ENCODE peak calls at places on chromosomes 4 and X, in eight cellular contexts. K, P, M, D, N, Y, H and C are unnamed samples. For H3K9me3, the result is how much of the 10 kb centered on the place peaks cover.

GRCh38 chrX:15301924-15302323 is 13.5 kb downstream of the ASB11 start:
- DNase-seq in D (no peak), H (peak), Y (no peak), P (peak), M (no peak), N (no peak), K (no peak), C (peak)

GRCh38 chrX:107834273-107835201 is 8.9 kb downstream of the MID2 start:
- DNase-seq in N (no peak), M (no peak), H (no peak), D (no peak), P (no peak), K (no peak), Y (no peak), C (no peak)

GRCh38 chrX:9646471-9647038 is 119.1 kb downstream of the GPR143 start:
- DNase-seq in N (no peak), Y (no peak), D (no peak), P (no peak), H (no peak), K (no peak), M (no peak), C (no peak)

GRCh38 chr4:71266090-71266794 is 72.6 kb upstream of the SLC4A4 start:
- DNase-seq in Y (no peak), D (no peak), M (no peak), P (no peak), H (no peak), N (no peak), K (no peak), C (no peak)

GRCh38 chr4:39233114-39233513 is 50.8 kb downstream of the WDR19 start:
- DNase-seq in Y (no peak), M (no peak), H (no peak), D (no peak), P (no peak), K (no peak), N (no peak), C (no peak)

GRCh38 chrX:31154941-31155340 is 83.1 kb upstream of the FTHL17 start:
- DNase-seq in Y (no peak), M (no peak), D (no peak), P (no peak), N (no peak), H (no peak), K (no peak), C (no peak)

GRCh38 chr4:156497486-156497885 is 474.1 kb downstream of the PDGFC start:
- DNase-seq in Y (no peak), H (no peak), D (no peak), N (no peak), M (no peak), P (no peak), K (no peak), C (no peak)

GRCh38 chr4:183532823-183533222 is 28.0 kb downstream of the ING2 start:
- DNase-seq in N (no peak), P (no peak), D (no peak), Y (no peak), M (no peak), K (no peak), H (no peak), C (no peak)

GRCh38 chr4:19693949-19694597 is 557.6 kb upstream of the SLIT2 start:
- DNase-seq in P (no peak), M (no peak), N (no peak), H (no peak), K (no peak), D (no peak), Y (no peak), C (no peak)

GRCh38 chr4:1961563-1961962 is 47.2 kb downstream of the NELFA start:
- DNase-seq in P (no peak), N (no peak), H (no peak), M (no peak), Y (no peak), K (no peak), D (no peak), C (no peak)

GRCh38 chrX:155065035-155065734 is 5.8 kb downstream of the CMC4 start:
- DNase-seq in P (no peak), D (no peak), Y (no peak), N (no peak), H (no peak), K (no peak), M (no peak), C (no peak)

GRCh38 chr4:175330652-175331051 is 412.5 kb downstream of the ADAM29 start:
- DNase-seq in P (no peak), K (no peak), Y (no peak), D (no peak), H (no peak), M (no peak), N (no peak), C (no peak)

GRCh38 chr4:70183168-70183939 is 12.2 kb upstream of the ODAM start:
- DNase-seq in Y (no peak), K (peak), D (no peak), M (no peak), H (no peak), P (peak), N (no peak), C (peak)

GRCh38 chr4:55491486-55491885 is 55.2 kb downstream of the CLOCK start:
- DNase-seq in M (no peak), K (no peak), P (no peak), N (no peak), Y (no peak), D (no peak), H (no peak), C (no peak)

GRCh38 chr4:105092356-105092755 is 54.3 kb upstream of the TET2 start:
- DNase-seq in N (no peak), P (peak), Y (no peak), D (no peak), H (no peak), K (no peak), M (no peak), C (no peak)

GRCh38 chr4:109094061-109094460 is 208.4 kb downstream of the COL25A1 start:
- DNase-seq in M (no peak), P (no peak), H (no peak), Y (no peak), N (no peak), D (no peak), K (no peak), C (no peak)

GRCh38 chrX:126723881-126724280 is 95.6 kb upstream of the PRR32 start:
- DNase-seq in M (no peak), Y (no peak), D (no peak), P (no peak), H (no peak), K (no peak), N (no peak), C (no peak)

GRCh38 chrX:121208563-121208962 is 161.2 kb downstream of the GLUD2 start:
- DNase-seq in H (no peak), D (no peak), P (no peak), K (no peak), Y (no peak), N (no peak), M (no peak), C (no peak)

GRCh38 chr4:153649572-153649991 is 34.5 kb upstream of the TLR2 start:
- DNase-seq in K (peak), Y (no peak), H (no peak), D (no peak), M (no peak), N (no peak), P (no peak), C (no peak)

GRCh38 chrX:19332983-19333382 is 10.7 kb upstream of the PDHA1 start:
- DNase-seq in Y (no peak), D (no peak), M (no peak), K (no peak), P (no peak), H (no peak), N (no peak), C (no peak)

GRCh38 chr4:112119358-112119783 is 25.9 kb upstream of the FAM241A start:
- DNase-seq in M (no peak), N (no peak), P (no peak), D (no peak), Y (no peak), H (no peak), K (no peak), C (no peak)

GRCh38 chr4:3041192-3042142 is 32.9 kb downstream of the HTT-AS start:
- DNase-seq in D (no peak), P (peak), N (no peak), K (no peak), M (no peak), Y (peak), H (peak), C (peak)

GRCh38 chr4:25568788-25569231 is 86.8 kb upstream of the SLC34A2 start:
- DNase-seq in Y (no peak), P (peak), K (no peak), M (no peak), H (no peak), N (no peak), D (no peak), C (peak)

GRCh38 chrX:47446971-47447370 is 36.1 kb downstream of the ZNF41 start:
- DNase-seq in D (no peak), H (no peak), Y (no peak), N (no peak), P (no peak), M (no peak), K (no peak), C (no peak)
- H3K9me3 ChIP-seq in D (under half), H (under half), Y (under half), N (under half), P (under half), M (under half), K (under half), C (under half)

DNA sequence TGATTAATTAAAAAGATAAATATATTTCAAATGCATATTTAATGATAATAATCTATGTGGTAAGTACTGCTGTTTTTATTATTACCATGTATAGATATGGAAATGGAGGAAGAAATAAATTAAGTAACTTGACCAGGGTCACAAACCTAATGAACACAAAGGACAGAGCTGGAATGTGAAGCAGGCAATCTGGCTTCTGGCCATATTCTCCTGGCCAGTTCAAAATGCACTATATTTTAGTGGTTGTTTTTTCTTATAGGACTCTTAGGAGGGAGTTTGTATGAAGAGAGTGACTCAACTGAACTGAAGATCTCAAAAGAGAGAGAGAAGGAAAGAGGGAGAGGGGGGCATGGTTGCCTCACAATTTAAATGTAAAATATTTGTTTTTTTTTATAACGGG is 1197.2 kb downstream of the TECRL start:
- DNase-seq in N (no peak), H (no peak), K (no peak), Y (no peak), P (no peak), M (no peak), D (no peak), C (no peak)
- H3K9me3 ChIP-seq in N (under half), H (under half), K (under half), Y (under half), P (under half), M (under half), D (under half), C (under half)

DNA sequence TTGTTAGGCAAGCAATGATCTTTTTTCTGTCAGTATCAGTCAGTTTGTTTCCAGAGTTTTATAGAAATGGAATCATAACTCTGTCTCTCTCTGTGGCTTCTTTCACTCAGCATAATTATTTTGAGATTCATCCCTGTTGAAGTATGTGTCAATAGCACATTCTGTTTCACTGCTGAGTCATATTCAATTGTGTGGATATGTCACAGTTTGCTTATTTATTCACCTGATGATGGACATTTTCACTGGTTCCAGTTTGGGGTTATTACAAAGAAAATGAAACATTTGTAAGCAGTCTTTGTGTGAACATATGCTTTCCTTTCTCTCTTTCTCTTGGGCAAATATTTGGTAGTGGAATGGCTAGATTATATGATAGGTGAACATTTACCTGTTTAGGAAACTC is 10.2 kb upstream of the ZNF718 start:
- DNase-seq in Y (no peak), N (no peak), M (no peak), K (no peak), P (no peak), H (no peak), D (no peak), C (no peak)
- H3K9me3 ChIP-seq in Y (under half), N (under half), M (under half), K (under half), P (under half), H (under half), D (under half), C (under half)

DNA sequence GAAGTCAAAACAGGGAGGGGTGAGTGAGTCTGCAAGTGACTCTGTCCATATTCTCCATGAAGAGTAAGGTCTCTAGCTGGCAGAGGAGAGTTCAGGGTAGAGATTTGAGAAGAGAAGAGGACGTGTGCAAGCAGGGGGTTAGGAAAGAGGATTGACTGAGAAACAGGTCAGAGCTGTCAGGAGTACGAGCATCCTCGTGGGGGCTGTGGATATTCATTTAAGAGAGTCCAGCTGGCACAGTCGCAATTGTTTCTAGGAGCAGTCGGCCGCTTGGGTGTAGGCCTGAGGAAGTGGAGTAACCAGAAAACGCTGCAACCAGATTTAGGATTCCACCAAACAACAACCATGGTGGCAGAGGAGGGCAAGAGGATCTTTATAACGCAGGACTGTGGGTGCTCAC is 27.9 kb downstream of the PROM1 start:
- DNase-seq in M (no peak), D (no peak), K (no peak), N (no peak), Y (no peak), H (no peak), P (no peak), C (no peak)
- H3K9me3 ChIP-seq in M (under half), D (under half), K (under half), N (under half), Y (under half), H (under half), P (under half), C (under half)

GRCh38 chrX:88886908-88887307 is 139.9 kb downstream of the CPXCR1 start:
- DNase-seq in Y (no peak), P (no peak), K (no peak), D (no peak), M (no peak), N (no peak), H (no peak), C (no peak)
- H3K9me3 ChIP-seq in Y (under half), P (under half), K (under half), D (under half), M (under half), N (under half), H (under half), C (under half)

DNA sequence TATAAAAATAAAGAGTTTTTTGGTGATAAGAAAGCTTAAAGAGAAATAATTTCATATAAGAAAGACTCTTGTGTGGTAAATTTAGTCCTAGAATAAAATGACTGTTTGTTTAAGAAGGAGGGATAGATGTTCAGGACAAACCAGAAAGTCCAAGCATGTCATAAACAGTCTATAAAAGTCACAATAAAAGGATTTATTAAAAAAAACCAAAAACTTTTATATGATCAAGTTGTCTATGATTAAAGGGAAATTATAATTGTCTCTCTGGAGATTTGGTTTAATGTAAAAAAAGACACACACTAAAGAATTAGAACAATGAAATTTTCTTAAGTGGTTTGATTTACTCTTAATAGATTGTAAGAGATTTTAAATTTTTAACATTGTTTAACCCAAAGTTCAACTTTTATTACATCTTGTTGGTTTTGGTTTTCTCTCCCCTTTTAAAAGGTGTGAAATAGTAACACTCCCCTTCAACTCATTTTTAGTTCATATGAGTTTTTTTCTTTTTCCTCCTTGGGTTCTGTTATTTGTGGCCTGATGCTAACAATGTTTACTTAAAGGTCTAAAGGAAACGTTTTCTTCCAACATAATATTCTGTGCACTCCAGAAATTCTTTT is 89.7 kb downstream of the PDHA2 start:
- DNase-seq in Y (no peak), D (no peak), N (no peak), H (no peak), K (no peak), P (no peak), M (no peak), C (no peak)
- H3K9me3 ChIP-seq in Y (under half), D (under half), N (under half), H (under half), K (under half), P (under half), M (under half), C (under half)

DNA sequence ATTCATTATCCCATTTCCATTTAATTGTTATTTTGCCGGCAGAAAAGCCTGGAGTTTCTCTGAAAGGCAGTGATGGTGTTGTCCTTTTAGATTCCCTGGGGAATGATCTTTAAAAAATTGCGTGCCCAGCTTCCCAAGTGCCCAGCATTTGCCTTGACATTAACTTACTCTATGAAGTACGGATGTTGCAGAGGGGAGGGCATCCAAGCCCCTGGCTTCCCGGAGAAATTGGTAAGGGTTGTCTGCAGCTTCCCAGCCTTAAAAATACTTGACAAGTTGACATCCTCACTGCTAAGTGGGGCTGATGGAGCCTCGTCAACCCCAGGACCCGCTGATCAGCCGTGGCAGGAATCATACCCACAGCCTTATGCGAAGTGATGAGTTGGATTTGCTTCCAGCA is 244.1 kb downstream of the CRLF2 start:
- DNase-seq in H (no peak), D (no peak), N (no peak), P (no peak), M (no peak), Y (no peak), K (no peak), C (no peak)
- H3K9me3 ChIP-seq in H (under half), D (under half), N (under half), P (under half), M (under half), Y (under half), K (under half), C (under half)

GRCh38 chr4:142656178-142656577 is 189.9 kb downstream of the INPP4B start:
- DNase-seq in H (no peak), D (no peak), Y (no peak), K (peak), P (no peak), M (peak), N (no peak), C (no peak)
- H3K9me3 ChIP-seq in H (under half), D (under half), Y (under half), K (under half), P (under half), M (half or more), N (under half), C (under half)

DNA sequence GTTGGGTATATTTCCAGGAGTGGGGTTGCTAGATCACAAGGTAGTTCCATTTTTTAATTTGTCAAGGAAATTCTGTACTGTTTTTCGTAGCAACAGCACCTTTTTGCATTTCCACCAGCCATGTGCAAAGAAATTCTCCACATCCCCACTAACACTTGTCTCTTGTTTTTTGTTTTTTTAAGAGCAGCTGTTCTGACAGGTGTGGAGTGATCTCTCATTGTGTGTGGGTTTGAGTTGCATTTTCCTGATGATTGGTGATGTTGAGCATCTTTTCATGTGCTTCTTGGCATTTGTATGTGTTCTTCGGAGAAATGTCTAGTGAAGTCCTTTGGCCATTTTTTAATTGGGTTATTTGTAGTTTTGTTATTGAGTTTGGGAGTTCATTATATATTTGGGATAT is 80.3 kb upstream of the PUDP start:
- DNase-seq in K (no peak), N (no peak), Y (no peak), P (no peak), H (no peak), M (no peak), D (no peak), C (no peak)
- H3K9me3 ChIP-seq in K (under half), N (under half), Y (under half), P (under half), H (under half), M (under half), D (under half), C (under half)